ENCODE peak calls at places on chromosomes 5 and 9, in five cellular contexts. One of them, this sample, is unnamed.

GRCh38 chr5:143258559-143259253 is 144.8 kb downstream of the NR3C1 start:
- DNase-seq in stimulated activated CD4-positive, alpha-beta T cell treated with anti-CD3 and anti-CD28 coated beads, Interleukin-15, amount 100 ng/mL, for 24 hours: no peak
- DNase-seq in stimulated activated CD8-positive, alpha-beta memory T cell treated with anti-CD3 and anti-CD28 coated beads, Interleukin-4, amount 100 ng/mL, for 4 hours: no peak
- DNase-seq in effector memory CD4-positive, alpha-beta T cell: no peak
- DNase-seq in NCI-H1417: no peak
- DNase-seq in this sample: no peak

GRCh38 chr9:78167356-78167755 is 68.5 kb upstream of the CEP78 start:
- DNase-seq in NCI-H1417: peak; percentile 44
- DNase-seq in stimulated activated CD4-positive, alpha-beta T cell treated with anti-CD3 and anti-CD28 coated beads, Interleukin-15, amount 100 ng/mL, for 24 hours: no peak
- DNase-seq in effector memory CD4-positive, alpha-beta T cell: no peak
- DNase-seq in stimulated activated CD8-positive, alpha-beta memory T cell treated with anti-CD3 and anti-CD28 coated beads, Interleukin-4, amount 100 ng/mL, for 4 hours: no peak
- DNase-seq in this sample: peak; percentile 2

GRCh38 chr9:132193227-132194110 is 31.6 kb downstream of the NTNG2 start:
- DNase-seq in stimulated activated CD8-positive, alpha-beta memory T cell treated with anti-CD3 and anti-CD28 coated beads, Interleukin-4, amount 100 ng/mL, for 4 hours: no peak
- DNase-seq in NCI-H1417: no peak
- DNase-seq in effector memory CD4-positive, alpha-beta T cell: no peak
- DNase-seq in stimulated activated CD4-positive, alpha-beta T cell treated with anti-CD3 and anti-CD28 coated beads, Interleukin-15, amount 100 ng/mL, for 24 hours: no peak
- DNase-seq in this sample: no peak

GRCh38 chr5:143454936-143455516 is 51.5 kb upstream of the NR3C1 start:
- DNase-seq in NCI-H1417: peak; percentile 4
- DNase-seq in stimulated activated CD4-positive, alpha-beta T cell treated with anti-CD3 and anti-CD28 coated beads, Interleukin-15, amount 100 ng/mL, for 24 hours: no peak
- DNase-seq in stimulated activated CD8-positive, alpha-beta memory T cell treated with anti-CD3 and anti-CD28 coated beads, Interleukin-4, amount 100 ng/mL, for 4 hours: no peak
- DNase-seq in effector memory CD4-positive, alpha-beta T cell: no peak
- DNase-seq in this sample: no peak

GRCh38 chr5:172114875-172115422 is 73.1 kb downstream of the STK10 start:
- DNase-seq in effector memory CD4-positive, alpha-beta T cell: peak; percentile 63
- DNase-seq in stimulated activated CD8-positive, alpha-beta memory T cell treated with anti-CD3 and anti-CD28 coated beads, Interleukin-4, amount 100 ng/mL, for 4 hours: peak; percentile 71
- DNase-seq in stimulated activated CD4-positive, alpha-beta T cell treated with anti-CD3 and anti-CD28 coated beads, Interleukin-15, amount 100 ng/mL, for 24 hours: peak; percentile 91
- DNase-seq in NCI-H1417: no peak
- DNase-seq in this sample: no peak

GRCh38 chr5:40495172-40495699 is 184.5 kb upstream of the PTGER4 start:
- DNase-seq in effector memory CD4-positive, alpha-beta T cell: no peak
- DNase-seq in stimulated activated CD4-positive, alpha-beta T cell treated with anti-CD3 and anti-CD28 coated beads, Interleukin-15, amount 100 ng/mL, for 24 hours: no peak
- DNase-seq in stimulated activated CD8-positive, alpha-beta memory T cell treated with anti-CD3 and anti-CD28 coated beads, Interleukin-4, amount 100 ng/mL, for 4 hours: no peak
- DNase-seq in NCI-H1417: no peak
- DNase-seq in this sample: no peak

GRCh38 chr5:142014911-142015584 is 2.2 kb upstream of the GNPDA1 start:
- DNase-seq in stimulated activated CD8-positive, alpha-beta memory T cell treated with anti-CD3 and anti-CD28 coated beads, Interleukin-4, amount 100 ng/mL, for 4 hours: no peak
- DNase-seq in effector memory CD4-positive, alpha-beta T cell: peak; percentile 38
- DNase-seq in stimulated activated CD4-positive, alpha-beta T cell treated with anti-CD3 and anti-CD28 coated beads, Interleukin-15, amount 100 ng/mL, for 24 hours: peak; percentile 69
- DNase-seq in NCI-H1417: peak; percentile 55
- DNase-seq in this sample: peak; percentile 36

GRCh38 chr5:43193952-43194321 is 1.9 kb downstream of the NIM1K start:
- DNase-seq in NCI-H1417: peak; percentile 65
- DNase-seq in effector memory CD4-positive, alpha-beta T cell: no peak
- DNase-seq in stimulated activated CD4-positive, alpha-beta T cell treated with anti-CD3 and anti-CD28 coated beads, Interleukin-15, amount 100 ng/mL, for 24 hours: no peak
- DNase-seq in stimulated activated CD8-positive, alpha-beta memory T cell treated with anti-CD3 and anti-CD28 coated beads, Interleukin-4, amount 100 ng/mL, for 4 hours: no peak
- DNase-seq in this sample: peak; percentile 27